ENCODE peak calls at places on chromosomes 12 and 14, in ten cellular contexts. O, A, W, K, G, X, C, Q, S and F are unnamed samples.

GRCh38 chr14:93234798-93235197 is 27.7 kb downstream of the UBR7 start:
- DNase-seq in O (peak), A (no peak), W (peak), K (peak), G (no peak), X (no peak), C (peak), Q (peak), S (peak), F (peak)

GRCh38 chr12:52474212-52474611 is 607 bp upstream of the KRT6C start:
- DNase-seq in O (no peak), A (no peak), W (no peak), K (no peak), G (no peak), X (no peak), C (no peak), Q (no peak), S (no peak), F (no peak)

GRCh38 chr12:103840881-103841689 is at the start of gene NT5DC3:
- DNase-seq in O (no peak), A (peak), W (peak), K (peak), G (peak), X (peak), C (peak), Q (peak), S (peak), F (peak)

GRCh38 chr14:106269029-106269428 is 742.6 kb downstream of the TMEM121 start:
- DNase-seq in O (no peak), A (no peak), W (no peak), K (no peak), G (no peak), X (no peak), C (no peak), Q (no peak), S (no peak), F (no peak)

GRCh38 chr12:43306066-43306465 is 245.9 kb downstream of the ADAMTS20 start:
- DNase-seq in O (peak), A (no peak), W (no peak), K (peak), G (no peak), X (no peak), C (peak), Q (peak), S (peak), F (peak)

GRCh38 chr14:87992720-87993484 is at the start of gene GALC:
- DNase-seq in O (peak), A (peak), W (peak), K (peak), G (peak), X (peak), C (peak), Q (peak), S (peak), F (no peak)

GRCh38 chr14:104886690-104887622 is 21.9 kb downstream of the CEP170B start:
- DNase-seq in O (no peak), A (no peak), W (no peak), K (no peak), G (peak), X (peak), C (no peak), Q (no peak), S (no peak), F (no peak)

GRCh38 chr12:38159591-38160317 is 156.8 kb upstream of the ALG10B start:
- DNase-seq in O (no peak), A (no peak), W (no peak), K (no peak), G (no peak), X (no peak), C (no peak), Q (no peak), S (no peak), F (no peak)

DNA sequence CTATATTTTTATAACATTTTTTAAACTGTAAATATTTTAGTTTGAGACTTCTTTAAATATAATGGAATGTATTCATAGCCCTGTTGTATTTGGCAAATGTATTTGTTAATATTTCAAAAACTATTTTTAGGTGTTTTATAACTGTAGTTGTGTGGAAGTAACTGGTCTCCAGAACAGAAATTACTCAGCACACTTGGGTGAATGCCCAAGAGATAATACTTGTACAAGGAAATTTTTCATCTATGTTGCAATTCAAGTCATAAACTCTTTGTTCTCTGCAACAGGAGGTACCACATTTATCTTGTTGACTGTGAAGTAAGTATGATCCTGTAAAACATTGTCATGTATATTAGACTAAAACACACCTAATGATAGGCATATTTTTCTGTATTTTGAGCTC is 72.8 kb downstream of the SLCO1B3 start:
- DNase-seq in O (no peak), A (no peak), W (no peak), K (peak), G (no peak), X (no peak), C (no peak), Q (peak), S (no peak), F (peak)
- TF ChIP-seq CTCF in O (no peak), A (no peak), W (no peak), K (no peak), G (no peak), X (no peak), C (no peak), Q (no peak), S (no peak), F (no peak)

DNA sequence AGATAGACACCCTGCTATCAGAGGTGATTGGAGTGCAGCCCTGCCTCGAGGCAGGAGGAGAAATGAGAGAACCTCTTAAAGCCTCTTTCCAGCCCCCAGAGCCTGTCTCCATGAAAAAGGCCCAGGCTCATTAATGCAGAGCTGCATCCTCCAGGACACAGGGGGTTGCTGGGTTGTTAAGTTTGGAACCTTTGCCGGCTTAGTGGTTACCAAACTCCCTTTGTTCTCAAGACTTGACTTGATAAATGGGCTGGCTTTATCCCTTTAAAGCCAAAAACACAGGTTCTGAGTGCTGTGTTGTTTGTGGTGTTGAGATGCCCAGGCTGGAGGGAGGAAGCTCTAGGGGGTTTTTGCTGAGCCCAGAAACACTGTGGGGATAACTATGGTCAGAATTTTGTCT is 71.0 kb downstream of the DAD1 start:
- DNase-seq in O (no peak), A (peak), W (no peak), K (no peak), G (no peak), X (no peak), C (no peak), Q (no peak), S (no peak), F (no peak)
- TF ChIP-seq CTCF in O (no peak), A (no peak), W (no peak), K (no peak), G (no peak), X (no peak), C (no peak), Q (no peak), S (no peak), F (no peak)

GRCh38 chr12:6752931-6753771 is at the start of gene MLF2:
- DNase-seq in O (peak), A (peak), W (peak), K (peak), G (peak), X (peak), C (peak), Q (peak), S (peak), F (peak)
- TF ChIP-seq CTCF in O (no peak), A (no peak), W (peak), K (no peak), G (no peak), X (peak), C (no peak), Q (peak), S (no peak), F (no peak)

GRCh38 chr12:75560167-75560566 is 48.8 kb upstream of the KRR1 start:
- DNase-seq in O (peak), A (peak), W (peak), K (peak), G (no peak), X (no peak), C (peak), Q (peak), S (peak), F (peak)
- TF ChIP-seq CTCF in O (peak), A (peak), W (no peak), K (peak), G (no peak), X (peak), C (peak), Q (peak), S (peak), F (peak)

DNA sequence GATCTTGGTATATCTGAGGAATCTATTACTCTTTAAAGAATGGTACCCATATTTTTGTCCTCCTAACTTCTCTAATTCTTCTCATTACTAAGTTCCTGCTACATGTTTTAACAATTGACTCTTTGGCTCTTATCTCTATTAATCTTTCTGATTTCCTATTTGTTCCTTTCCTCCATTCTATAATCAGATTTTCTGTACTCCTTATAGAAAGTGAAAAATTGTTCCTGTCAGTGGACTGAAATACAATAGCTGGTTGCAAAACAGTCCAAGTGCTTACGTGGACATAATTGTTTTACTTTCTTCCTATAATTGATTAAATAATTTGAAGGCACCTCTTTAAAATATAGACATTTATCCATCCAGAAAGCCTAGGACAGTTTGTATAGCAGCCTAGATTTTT is 86.7 kb upstream of the PTHLH start:
- DNase-seq in O (no peak), A (no peak), W (no peak), K (no peak), G (no peak), X (no peak), C (no peak), Q (no peak), S (no peak), F (no peak)
- TF ChIP-seq CTCF in O (no peak), A (no peak), W (no peak), K (no peak), G (no peak), X (no peak), C (no peak), Q (no peak), S (no peak), F (no peak)

GRCh38 chr12:6689000-6689882 is at the start of gene ZNF384:
- DNase-seq in O (peak), A (peak), W (peak), K (peak), G (peak), X (peak), C (peak), Q (peak), S (peak), F (peak)
- TF ChIP-seq CTCF in O (no peak), A (peak), W (no peak), K (no peak), G (no peak), X (peak), C (no peak), Q (peak), S (no peak), F (no peak)

GRCh38 chr14:66495214-66496098 is 9.3 kb downstream of the CCDC196 start:
- DNase-seq in O (peak), A (peak), W (peak), K (peak), G (no peak), X (no peak), C (peak), Q (peak), S (peak), F (peak)

GRCh38 chr14:66496188-66496807 is 10.1 kb downstream of the CCDC196 start:
- DNase-seq in O (no peak), A (no peak), W (no peak), K (peak), G (no peak), X (no peak), C (no peak), Q (no peak), S (no peak), F (no peak)

GRCh38 chr14:66496911-66497310 is 10.7 kb downstream of the CCDC196 start:
- DNase-seq in O (no peak), A (peak), W (peak), K (no peak), G (no peak), X (no peak), C (no peak), Q (no peak), S (no peak), F (no peak)

GRCh38 chr14:66490143-66491111 is 4.3 kb downstream of the CCDC196 start:
- DNase-seq in O (no peak), A (no peak), W (no peak), K (no peak), G (no peak), X (no peak), C (no peak), Q (no peak), S (no peak), F (no peak)

GRCh38 chr14:66493750-66494149 is 7.6 kb downstream of the CCDC196 start:
- DNase-seq in O (no peak), A (no peak), W (no peak), K (no peak), G (no peak), X (no peak), C (no peak), Q (no peak), S (no peak), F (no peak)
- TF ChIP-seq CTCF in O (no peak), A (no peak), W (no peak), K (no peak), G (no peak), X (no peak), C (no peak), Q (no peak), S (no peak), F (no peak)

DNA sequence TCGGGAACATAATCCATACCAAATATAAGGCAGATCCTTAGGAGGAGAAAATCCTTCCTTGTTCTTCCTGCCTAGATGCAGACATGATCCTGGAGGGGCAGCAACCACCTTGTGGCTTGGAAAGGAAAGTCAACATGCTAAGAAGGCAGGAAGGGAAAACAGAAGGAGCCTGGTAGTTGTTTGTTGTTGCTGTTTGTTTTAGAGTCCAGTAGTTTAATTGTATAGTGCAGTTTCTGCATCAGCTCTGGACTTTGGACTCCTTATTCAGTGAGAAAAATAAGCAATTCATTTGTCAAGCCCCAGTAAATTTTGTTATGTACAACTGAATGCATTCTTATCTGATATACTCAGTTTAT is 45.7 kb upstream of the APPL2 start:
- DNase-seq in O (no peak), A (no peak), W (no peak), K (no peak), G (no peak), X (no peak), C (peak), Q (no peak), S (no peak), F (no peak)
- TF ChIP-seq CTCF in O (no peak), A (no peak), W (no peak), K (no peak), G (no peak), X (no peak), C (no peak), Q (peak), S (no peak), F (no peak)

DNA sequence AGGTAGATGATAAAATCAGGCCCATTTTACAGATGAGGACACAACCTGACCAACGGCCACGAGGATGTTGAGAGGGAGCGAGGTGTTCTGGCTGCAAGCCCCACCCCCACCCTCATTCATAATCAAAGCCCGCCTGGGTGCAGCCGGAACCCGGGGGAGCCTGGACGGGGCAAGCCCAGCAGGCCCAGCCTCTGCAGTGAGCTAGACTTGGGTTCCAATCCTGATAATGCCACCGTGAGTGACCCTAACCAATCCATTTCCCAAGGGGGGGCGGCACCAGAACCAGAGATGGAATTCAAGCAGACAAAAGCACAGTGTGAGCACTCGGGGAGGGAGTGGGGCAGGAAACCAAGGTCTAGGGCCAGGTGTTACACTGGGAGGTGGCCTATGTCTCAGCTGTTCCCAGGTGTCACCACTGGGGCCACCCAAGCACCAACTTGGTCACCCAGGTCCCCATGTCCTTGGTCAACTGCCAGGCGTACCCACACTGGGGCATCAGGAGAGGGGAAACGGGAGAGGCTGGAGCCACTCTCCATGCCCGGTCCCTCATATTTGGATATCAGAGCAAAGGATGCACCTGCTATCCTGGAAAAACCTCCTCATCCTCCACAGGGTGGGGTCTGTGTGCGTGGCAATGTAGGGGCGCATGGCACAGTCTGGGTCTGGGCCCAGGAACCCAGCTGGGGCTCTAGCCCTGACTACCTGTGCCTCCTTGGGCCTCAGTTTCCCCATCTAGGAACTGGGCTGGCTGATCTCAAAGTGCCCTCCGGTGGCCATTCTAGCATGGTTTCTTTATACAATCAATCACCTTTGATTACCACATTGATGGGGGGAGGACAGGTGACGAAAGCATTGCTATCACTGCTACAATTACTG is 58.4 kb downstream of the FAM222A start:
- DNase-seq in O (no peak), A (no peak), W (no peak), K (no peak), G (no peak), X (no peak), C (no peak), Q (no peak), S (no peak), F (no peak)
- TF ChIP-seq CTCF in O (no peak), A (no peak), W (no peak), K (no peak), G (no peak), X (no peak), C (peak), Q (peak), S (no peak), F (no peak)

DNA sequence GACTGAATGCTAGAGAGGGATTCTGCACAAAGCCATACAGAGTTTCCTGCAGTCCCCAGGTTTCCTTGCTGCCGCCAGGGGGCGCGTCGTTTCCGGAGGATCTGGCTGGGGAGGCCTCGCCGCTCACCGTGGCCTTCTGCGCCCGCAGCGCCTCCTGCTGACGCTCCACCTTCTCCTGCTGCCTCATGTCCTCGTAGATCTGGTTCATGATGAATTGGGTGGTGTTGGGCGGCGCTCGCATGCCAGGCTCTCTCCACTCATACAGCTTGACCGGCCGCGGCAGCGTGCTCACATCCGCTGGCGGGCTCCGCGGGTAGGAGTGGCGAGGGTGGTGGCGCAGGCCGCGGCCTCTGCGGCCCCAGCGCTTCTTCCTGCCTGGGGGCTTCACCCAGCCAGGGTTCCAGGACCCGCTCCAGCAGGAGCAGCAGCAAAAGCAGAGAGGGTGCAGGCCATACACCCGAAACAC is 987 bp downstream of the CCER1 start:
- DNase-seq in O (no peak), A (no peak), W (peak), K (no peak), G (no peak), X (no peak), C (no peak), Q (no peak), S (no peak), F (no peak)
- TF ChIP-seq CTCF in O (no peak), A (peak), W (peak), K (peak), G (no peak), X (no peak), C (peak), Q (peak), S (no peak), F (peak)